ENCODE peak calls at places on chromosomes 12 and 14, in seven cellular contexts. One of them, this sample, is unnamed.

GRCh38 chr12:28909291-28909690 is 239.8 kb upstream of the FAR2 start:
- DNase-seq in neuronal stem cell: no peak
- DNase-seq in IMR-90: peak
- DNase-seq in mesendoderm: no peak
- DNase-seq in mesenchymal stem cell: no peak
- DNase-seq in H1: no peak
- DNase-seq in H9: no peak
- DNase-seq in this sample: no peak

GRCh38 chr12:6489449-6489848 is 3.6 kb downstream of the MRPL51 start:
- DNase-seq in H9: no peak
- DNase-seq in mesendoderm: no peak
- DNase-seq in H1: no peak
- DNase-seq in mesenchymal stem cell: no peak
- DNase-seq in IMR-90: no peak
- DNase-seq in neuronal stem cell: no peak
- DNase-seq in this sample: no peak

GRCh38 chr14:50714452-50715073 is 46.5 kb upstream of the SAV1 start:
- DNase-seq in H9: no peak
- DNase-seq in H1: no peak
- DNase-seq in IMR-90: peak
- DNase-seq in neuronal stem cell: no peak
- DNase-seq in mesendoderm: peak
- DNase-seq in mesenchymal stem cell: peak
- DNase-seq in this sample: peak

GRCh38 chr12:30694971-30695326 is 720 bp downstream of the IPO8 start:
- DNase-seq in mesendoderm: peak
- DNase-seq in mesenchymal stem cell: peak
- DNase-seq in H9: peak
- DNase-seq in neuronal stem cell: peak
- DNase-seq in H1: no peak
- DNase-seq in IMR-90: peak
- DNase-seq in this sample: peak

GRCh38 chr12:87119713-87120112 is 863.5 kb upstream of the MGAT4C start:
- DNase-seq in neuronal stem cell: no peak
- DNase-seq in mesendoderm: no peak
- DNase-seq in H9: no peak
- DNase-seq in H1: no peak
- DNase-seq in mesenchymal stem cell: no peak
- DNase-seq in IMR-90: no peak
- DNase-seq in this sample: no peak

GRCh38 chr12:131487379-131488129 is 223.3 kb upstream of the SFSWAP start:
- DNase-seq in H1: no peak
- DNase-seq in IMR-90: no peak
- DNase-seq in neuronal stem cell: no peak
- DNase-seq in H9: no peak
- DNase-seq in mesenchymal stem cell: no peak
- DNase-seq in mesendoderm: no peak
- DNase-seq in this sample: no peak

GRCh38 chr14:94143711-94144110 is 14.3 kb upstream of the IFI27L2 start:
- DNase-seq in mesenchymal stem cell: no peak
- DNase-seq in H1: no peak
- DNase-seq in IMR-90: no peak
- DNase-seq in neuronal stem cell: no peak
- DNase-seq in H9: no peak
- DNase-seq in mesendoderm: no peak
- DNase-seq in this sample: no peak

GRCh38 chr12:88391556-88391955 is 188.7 kb downstream of the KITLG start:
- DNase-seq in H1: no peak
- DNase-seq in mesenchymal stem cell: peak
- DNase-seq in H9: no peak
- DNase-seq in mesendoderm: no peak
- DNase-seq in IMR-90: peak
- DNase-seq in neuronal stem cell: no peak
- DNase-seq in this sample: peak

GRCh38 chr12:112190626-112191025 is 65.3 kb downstream of the TRAFD1 start:
- DNase-seq in IMR-90: no peak
- DNase-seq in neuronal stem cell: no peak
- DNase-seq in H1: no peak
- DNase-seq in mesenchymal stem cell: no peak
- DNase-seq in mesendoderm: no peak
- DNase-seq in H9: no peak
- DNase-seq in this sample: no peak

GRCh38 chr12:1845427-1845826 is 25.1 kb downstream of the LRTM2 start:
- DNase-seq in H9: peak
- DNase-seq in IMR-90: no peak
- DNase-seq in mesenchymal stem cell: no peak
- DNase-seq in mesendoderm: no peak
- DNase-seq in neuronal stem cell: no peak
- DNase-seq in H1: no peak
- DNase-seq in this sample: no peak

GRCh38 chr12:132356686-132357622 is 27.6 kb upstream of the GALNT9 start:
- DNase-seq in mesendoderm: peak
- DNase-seq in H1: peak
- DNase-seq in neuronal stem cell: no peak
- DNase-seq in IMR-90: peak
- DNase-seq in H9: peak
- DNase-seq in mesenchymal stem cell: no peak
- DNase-seq in this sample: no peak

GRCh38 chr14:91317381-91318313 is 73.1 kb upstream of the GPR68 start:
- DNase-seq in neuronal stem cell: no peak
- DNase-seq in H1: no peak
- DNase-seq in mesendoderm: no peak
- DNase-seq in IMR-90: no peak
- DNase-seq in H9: no peak
- DNase-seq in mesenchymal stem cell: no peak
- DNase-seq in this sample: no peak

GRCh38 chr12:2099595-2099994 is 46.8 kb downstream of the CACNA1C start:
- DNase-seq in H1: no peak
- DNase-seq in neuronal stem cell: no peak
- DNase-seq in IMR-90: no peak
- DNase-seq in mesendoderm: no peak
- DNase-seq in H9: no peak
- DNase-seq in mesenchymal stem cell: no peak
- DNase-seq in this sample: no peak

GRCh38 chr12:101764393-101764792 is 25.1 kb upstream of the SYCP3 start:
- DNase-seq in mesenchymal stem cell: no peak
- DNase-seq in H1: no peak
- DNase-seq in IMR-90: no peak
- DNase-seq in H9: no peak
- DNase-seq in mesendoderm: no peak
- DNase-seq in neuronal stem cell: no peak
- DNase-seq in this sample: peak

GRCh38 chr14:89011727-89012271 is 187.3 kb downstream of the TTC8 start:
- DNase-seq in neuronal stem cell: no peak
- DNase-seq in mesenchymal stem cell: no peak
- DNase-seq in H9: no peak
- DNase-seq in IMR-90: no peak
- DNase-seq in mesendoderm: peak
- DNase-seq in H1: no peak
- DNase-seq in this sample: no peak

GRCh38 chr12:62893276-62893675 is 41.7 kb downstream of the PPM1H start:
- DNase-seq in neuronal stem cell: no peak
- DNase-seq in mesendoderm: no peak
- DNase-seq in H9: no peak
- DNase-seq in H1: no peak
- DNase-seq in IMR-90: no peak
- DNase-seq in mesenchymal stem cell: no peak
- DNase-seq in this sample: no peak

GRCh38 chr12:120101182-120101581 is 15.4 kb downstream of the RAB35 start:
- DNase-seq in IMR-90: no peak
- DNase-seq in neuronal stem cell: no peak
- DNase-seq in H1: no peak
- DNase-seq in mesendoderm: no peak
- DNase-seq in mesenchymal stem cell: no peak
- DNase-seq in H9: no peak
- DNase-seq in this sample: no peak

GRCh38 chr14:64069634-64070359 is 217.0 kb downstream of the SYNE2 start:
- DNase-seq in H9: no peak
- DNase-seq in H1: no peak
- DNase-seq in mesendoderm: no peak
- DNase-seq in mesenchymal stem cell: peak
- DNase-seq in IMR-90: no peak
- DNase-seq in neuronal stem cell: no peak
- DNase-seq in this sample: peak

GRCh38 chr12:51951843-51952722 is 584 bp downstream of the ACVR1B start:
- DNase-seq in H1: no peak
- DNase-seq in neuronal stem cell: no peak
- DNase-seq in mesendoderm: peak
- DNase-seq in mesenchymal stem cell: no peak
- DNase-seq in H9: peak
- DNase-seq in IMR-90: no peak
- DNase-seq in this sample: no peak

DNA sequence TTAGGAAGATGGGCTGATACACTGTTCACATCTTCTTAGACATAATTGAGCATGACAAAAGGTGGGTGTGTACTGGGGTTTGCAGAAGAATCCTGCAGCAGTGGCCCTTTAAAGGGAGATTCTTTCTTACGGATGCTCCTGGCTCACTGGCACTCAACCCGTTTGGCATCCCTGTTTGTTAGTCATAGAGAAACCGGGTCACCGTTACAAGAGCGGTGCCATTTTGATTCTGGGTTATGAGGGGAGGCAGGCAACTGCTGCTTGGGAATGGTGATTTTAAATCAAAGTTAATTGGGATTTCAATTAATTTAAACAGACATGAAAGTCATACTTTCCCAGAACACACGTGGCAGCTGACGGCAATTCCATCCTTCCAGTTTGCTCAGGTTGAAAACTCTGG is 245.8 kb downstream of the AACS start:
- DNase-seq in H9: no peak
- DNase-seq in H1: no peak
- DNase-seq in neuronal stem cell: no peak
- DNase-seq in IMR-90: no peak
- DNase-seq in mesendoderm: no peak
- DNase-seq in mesenchymal stem cell: no peak
- DNase-seq in this sample: no peak
- H3K4ac ChIP-seq in H9: no peak
- H3K4ac ChIP-seq in H1: no peak
- H3K4ac ChIP-seq in neuronal stem cell: no peak
- H3K4ac ChIP-seq in IMR-90: no peak
- H3K4ac ChIP-seq in mesendoderm: no peak
- H3K4ac ChIP-seq in mesenchymal stem cell: no peak
- H3K4ac ChIP-seq in this sample: no peak

DNA sequence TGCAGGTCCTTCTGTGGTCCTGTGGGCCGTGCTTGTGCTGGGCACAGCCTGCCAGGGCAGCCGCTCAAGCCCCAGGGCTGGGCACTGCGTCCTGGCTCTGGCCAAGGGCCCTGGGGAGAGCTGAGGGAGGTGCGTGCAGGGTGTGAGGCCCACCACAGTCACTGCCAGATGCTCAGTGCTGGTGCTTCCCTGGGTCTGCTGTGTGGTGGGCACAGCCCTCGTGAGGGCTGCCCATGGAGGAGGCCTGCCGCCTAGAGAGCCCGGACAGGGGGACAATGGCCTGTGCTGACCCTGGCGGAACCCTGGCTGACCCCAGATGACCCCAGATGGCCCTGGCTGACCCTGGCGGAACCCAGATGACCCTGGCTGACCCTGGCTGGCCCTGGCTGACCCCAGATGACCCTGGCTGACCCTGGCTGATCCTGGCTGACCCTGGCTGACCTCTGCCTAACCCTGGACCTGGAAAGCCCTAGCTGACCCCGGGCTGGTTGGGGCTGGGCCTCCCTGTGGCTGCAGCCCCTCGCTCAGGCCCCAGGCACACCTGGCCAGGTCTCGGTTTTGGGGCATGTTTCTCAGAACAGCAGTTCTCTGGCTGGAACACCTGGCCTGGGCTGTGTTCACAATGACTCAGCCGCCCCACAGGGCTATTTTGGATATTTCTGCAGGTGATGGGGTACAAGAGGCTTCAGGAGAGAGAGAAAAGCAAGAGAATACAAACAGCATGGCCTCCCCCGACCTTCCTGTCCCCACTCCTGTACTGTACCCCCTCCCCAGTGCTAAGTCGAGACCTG is 55.4 kb downstream of the TMEM121 start:
- DNase-seq in H9: no peak
- DNase-seq in mesendoderm: no peak
- DNase-seq in H1: no peak
- DNase-seq in IMR-90: no peak
- DNase-seq in mesenchymal stem cell: no peak
- DNase-seq in neuronal stem cell: no peak
- DNase-seq in this sample: no peak
- H3K4me2 ChIP-seq in H9: no peak
- H3K4me2 ChIP-seq in mesendoderm: no peak
- H3K4me2 ChIP-seq in H1: no peak
- H3K4me2 ChIP-seq in IMR-90: no peak
- H3K4me2 ChIP-seq in mesenchymal stem cell: no peak
- H3K4me2 ChIP-seq in neuronal stem cell: no peak
- H3K4me2 ChIP-seq in this sample: no peak

DNA sequence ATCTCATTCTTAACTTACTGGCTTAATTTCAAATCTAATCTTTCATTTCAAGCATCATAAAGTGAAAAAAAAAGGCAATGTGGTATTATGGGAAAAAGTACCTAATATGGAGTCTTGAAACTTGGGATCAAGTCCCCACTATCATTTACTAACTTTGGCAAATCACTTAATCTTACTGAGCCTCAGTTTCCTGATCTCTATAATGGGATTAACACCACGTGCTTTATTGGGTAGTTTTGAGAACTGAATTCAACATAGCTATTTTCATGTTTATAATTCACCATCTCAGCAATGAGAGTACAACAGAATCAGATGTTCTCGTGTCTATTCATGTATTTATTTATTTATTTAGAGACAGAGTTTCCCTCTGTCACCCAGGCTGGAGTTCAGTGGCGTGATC is 78.3 kb downstream of the NTN4 start:
- DNase-seq in mesendoderm: no peak
- DNase-seq in H9: no peak
- DNase-seq in mesenchymal stem cell: no peak
- DNase-seq in IMR-90: no peak
- DNase-seq in neuronal stem cell: no peak
- DNase-seq in H1: no peak
- DNase-seq in this sample: no peak
- H3K4ac ChIP-seq in mesendoderm: no peak
- H3K4ac ChIP-seq in H9: no peak
- H3K4ac ChIP-seq in mesenchymal stem cell: no peak
- H3K4ac ChIP-seq in IMR-90: no peak
- H3K4ac ChIP-seq in neuronal stem cell: no peak
- H3K4ac ChIP-seq in H1: no peak
- H3K4ac ChIP-seq in this sample: no peak

DNA sequence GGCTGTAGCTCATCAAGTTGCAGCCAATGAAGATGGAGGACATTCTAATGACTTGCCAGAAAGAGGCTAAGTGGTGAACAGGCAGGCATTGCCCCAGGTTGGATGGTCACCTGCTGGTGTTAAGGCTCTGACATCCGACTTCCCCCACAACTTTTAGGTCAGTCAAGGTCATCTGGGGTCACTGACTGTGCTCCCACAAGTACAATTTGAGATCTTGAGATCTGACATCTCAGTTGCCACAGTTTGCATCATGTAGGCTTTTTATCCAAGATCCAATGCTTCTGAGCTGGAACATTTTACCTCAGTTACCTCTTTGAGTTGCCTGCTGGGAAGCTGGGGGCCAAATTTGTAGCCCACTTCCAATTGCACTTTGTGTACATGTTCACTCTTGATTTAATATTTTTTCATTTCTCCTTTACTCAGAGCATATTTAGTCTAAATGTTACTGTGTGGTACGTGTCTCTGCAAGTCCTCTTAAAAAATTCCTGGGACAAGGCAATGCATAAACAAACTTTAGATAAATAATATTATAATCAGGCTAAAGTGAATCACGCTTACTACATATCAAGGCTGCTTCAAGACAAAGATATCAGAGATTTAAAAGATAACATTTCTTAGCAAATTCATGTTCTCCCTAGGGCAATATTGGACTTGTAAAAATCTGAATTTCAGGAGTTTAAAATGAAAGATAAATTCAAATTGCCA is 61.4 kb downstream of the SEL1L start:
- DNase-seq in H9: no peak
- DNase-seq in mesenchymal stem cell: no peak
- DNase-seq in IMR-90: peak
- DNase-seq in mesendoderm: no peak
- DNase-seq in H1: no peak
- DNase-seq in neuronal stem cell: no peak
- DNase-seq in this sample: no peak
- H3K4me2 ChIP-seq in H9: no peak
- H3K4me2 ChIP-seq in mesenchymal stem cell: no peak
- H3K4me2 ChIP-seq in IMR-90: no peak
- H3K4me2 ChIP-seq in mesendoderm: no peak
- H3K4me2 ChIP-seq in H1: no peak
- H3K4me2 ChIP-seq in neuronal stem cell: no peak
- H3K4me2 ChIP-seq in this sample: no peak

This sample was measured in trophoblast cell.